ENCODE peak calls at places on chromosomes 11 and 22, in six cellular contexts. F is posterior cingulate gyrus; G is GM12878; I is SK-N-DZ; T is Calu3; D is naive thymus-derived CD8-positive, alpha-beta T cell. W is an unnamed sample.

GRCh38 chr22:29243874-29244446 is 23.8 kb downstream of the RHBDD3 start:
- DNase-seq in F (no peak), G (no peak), I (no peak), T (no peak), D (no peak), W (no peak)

GRCh38 chr11:78158987-78159662 is 19.7 kb upstream of the ALG8 start:
- DNase-seq in F (no peak), G (no peak), I (no peak), T (no peak), D (no peak), W (peak; percentile 22)

GRCh38 chr11:120131941-120132644 is 5.8 kb downstream of the TRIM29 start:
- DNase-seq in F (peak; percentile 0), G (no peak), I (no peak), T (no peak), D (no peak), W (no peak)

GRCh38 chr11:47152126-47152952 is 24.3 kb downstream of the ARFGAP2 start:
- DNase-seq in F (no peak), G (no peak), I (no peak), T (no peak), D (no peak), W (no peak)

GRCh38 chr11:113818426-113818825 is 38.8 kb downstream of the CLDN25 start:
- DNase-seq in F (no peak), G (no peak), I (no peak), T (no peak), D (no peak), W (no peak)

GRCh38 chr11:74681686-74682651 is 49.3 kb downstream of the CHRDL2 start:
- DNase-seq in F (no peak), G (no peak), I (no peak), T (no peak), D (no peak), W (no peak)

GRCh38 chr11:22466351-22466750 is 128.2 kb downstream of the SLC17A6 start:
- DNase-seq in F (no peak), G (no peak), I (no peak), T (no peak), D (no peak), W (no peak)

GRCh38 chr11:353315-353857 is 15.9 kb upstream of the B4GALNT4 start:
- DNase-seq in F (peak; percentile 71), G (no peak), I (no peak), T (peak; percentile 25), D (no peak), W (no peak)

GRCh38 chr22:40436460-40437431 is 66.4 kb downstream of the SGSM3 start:
- DNase-seq in F (no peak), G (peak; percentile 88), I (peak; percentile 55), T (peak; percentile 9), D (peak; percentile 76), W (peak; percentile 34)

GRCh38 chr11:21446939-21447590 is 745.8 kb upstream of the ANO5 start:
- DNase-seq in F (no peak), G (no peak), I (no peak), T (no peak), D (no peak), W (no peak)

GRCh38 chr22:44217346-44217745 is 36.6 kb downstream of the PARVG start:
- DNase-seq in F (no peak), G (no peak), I (no peak), T (no peak), D (no peak), W (no peak)

GRCh38 chr11:134224710-134225662 is 515 bp downstream of the VPS26B start:
- DNase-seq in F (peak; percentile 70), G (no peak), I (peak; percentile 7), T (peak; percentile 29), D (no peak), W (peak; percentile 26)

GRCh38 chr11:18692941-18693760 is 5.4 kb upstream of the TMEM86A start:
- DNase-seq in F (no peak), G (no peak), I (no peak), T (no peak), D (no peak), W (no peak)

GRCh38 chr22:50030315-50031188 is 18.0 kb upstream of the IL17REL start:
- DNase-seq in F (peak; percentile 65), G (no peak), I (peak; percentile 56), T (peak; percentile 90), D (peak; percentile 74), W (peak; percentile 20)

GRCh38 chr11:80327971-80328614 is 887.3 kb upstream of the TENM4 start:
- DNase-seq in F (no peak), G (no peak), I (no peak), T (no peak), D (no peak), W (no peak)

GRCh38 chr11:109112748-109113378 is 309.1 kb upstream of the C11orf87 start:
- DNase-seq in F (no peak), G (no peak), I (peak; percentile 9), T (no peak), D (no peak), W (no peak)

GRCh38 chr22:49429066-49429465 is 398.6 kb downstream of the BRD1 start:
- DNase-seq in F (no peak), G (no peak), I (no peak), T (no peak), D (no peak), W (no peak)

GRCh38 chr11:124753624-124754023 is 1.6 kb upstream of the VSIG2 start:
- DNase-seq in F (no peak), G (no peak), I (no peak), T (no peak), D (no peak), W (no peak)

GRCh38 chr11:116742104-116742503 is 30.7 kb downstream of the BUD13 start:
- DNase-seq in F (no peak), G (no peak), I (no peak), T (no peak), D (no peak), W (no peak)

GRCh38 chr11:3834349-3835099 is 6.2 kb downstream of the RHOG start:
- DNase-seq in F (no peak), G (no peak), I (no peak), T (no peak), D (no peak), W (no peak)

GRCh38 chr11:121253951-121254350 is 38.6 kb upstream of the SC5D start:
- DNase-seq in F (no peak), G (no peak), I (no peak), T (no peak), D (no peak), W (no peak)

W was measured in nucleus accumbens.